ENCODE peak calls at places on chromosomes 16 and 17, in ten cellular contexts. Q is ovary; R is fibroblast of pulmonary artery; F is lower leg skin; H is IMR-90; V is epithelial cell of esophagus; K is HFFc6; W is CD4-positive, alpha-beta T cell; G is coronary artery; X is BJ. E is an unnamed sample.

GRCh38 chr17:63450551-63450950 is 4.4 kb upstream of the CYB561 start:
- DNase-seq in Q (no peak), R (no peak), F (no peak), H (peak), V (no peak), K (peak), W (no peak), G (no peak), X (no peak), E (no peak)

GRCh38 chr17:50352693-50353599 is 7.0 kb downstream of the XYLT2 start:
- DNase-seq in Q (no peak), R (no peak), F (no peak), H (no peak), V (no peak), K (no peak), W (no peak), G (no peak), X (no peak), E (no peak)

GRCh38 chr17:57195790-57196460 is 60.4 kb upstream of the MSI2 start:
- DNase-seq in Q (no peak), R (no peak), F (no peak), H (no peak), V (peak), K (no peak), W (no peak), G (no peak), X (no peak), E (peak)

GRCh38 chr16:53224932-53225533 is 170.2 kb downstream of the CHD9 start:
- DNase-seq in Q (no peak), R (peak), F (no peak), H (peak), V (peak), K (peak), W (no peak), G (no peak), X (no peak), E (no peak)

GRCh38 chr16:87602005-87602790 is at the start of gene JPH3:
- DNase-seq in Q (no peak), R (no peak), F (no peak), H (no peak), V (no peak), K (no peak), W (no peak), G (no peak), X (no peak), E (no peak)

GRCh38 chr17:6269474-6269873 is 165.4 kb downstream of the AIPL1 start:
- DNase-seq in Q (no peak), R (peak), F (no peak), H (peak), V (peak), K (peak), W (no peak), G (no peak), X (no peak), E (no peak)

GRCh38 chr17:5237541-5238016 is 2.9 kb upstream of the SCIMP start:
- DNase-seq in Q (no peak), R (peak), F (peak), H (peak), V (peak), K (peak), W (no peak), G (no peak), X (no peak), E (no peak)

GRCh38 chr16:69823831-69824563 is 61.9 kb downstream of the WWP2 start:
- DNase-seq in Q (peak), R (peak), F (no peak), H (no peak), V (no peak), K (no peak), W (no peak), G (peak), X (no peak), E (no peak)

GRCh38 chr16:73956592-73957495 is 339.8 kb upstream of the PSMD7 start:
- DNase-seq in Q (peak), R (peak), F (peak), H (peak), V (peak), K (peak), W (no peak), G (no peak), X (peak), E (no peak)

GRCh38 chr17:41325126-41325525 is 9.6 kb upstream of the KRTAP17-1 start:
- DNase-seq in Q (no peak), R (no peak), F (no peak), H (no peak), V (no peak), K (no peak), W (no peak), G (no peak), X (no peak), E (peak)
- TF ChIP-seq CTCF in Q (no peak), R (no peak), F (no peak), H (no peak), V (no peak), K (no peak), W (no peak), G (no peak), X (no peak), E (no peak)

GRCh38 chr17:45016823-45017222 is 34.6 kb downstream of the DCAKD start:
- DNase-seq in Q (no peak), R (no peak), F (no peak), H (no peak), V (peak), K (no peak), W (no peak), G (no peak), X (no peak), E (no peak)
- TF ChIP-seq CTCF in Q (no peak), R (peak), F (no peak), H (peak), V (peak), K (peak), W (no peak), G (no peak), X (peak), E (peak)

DNA sequence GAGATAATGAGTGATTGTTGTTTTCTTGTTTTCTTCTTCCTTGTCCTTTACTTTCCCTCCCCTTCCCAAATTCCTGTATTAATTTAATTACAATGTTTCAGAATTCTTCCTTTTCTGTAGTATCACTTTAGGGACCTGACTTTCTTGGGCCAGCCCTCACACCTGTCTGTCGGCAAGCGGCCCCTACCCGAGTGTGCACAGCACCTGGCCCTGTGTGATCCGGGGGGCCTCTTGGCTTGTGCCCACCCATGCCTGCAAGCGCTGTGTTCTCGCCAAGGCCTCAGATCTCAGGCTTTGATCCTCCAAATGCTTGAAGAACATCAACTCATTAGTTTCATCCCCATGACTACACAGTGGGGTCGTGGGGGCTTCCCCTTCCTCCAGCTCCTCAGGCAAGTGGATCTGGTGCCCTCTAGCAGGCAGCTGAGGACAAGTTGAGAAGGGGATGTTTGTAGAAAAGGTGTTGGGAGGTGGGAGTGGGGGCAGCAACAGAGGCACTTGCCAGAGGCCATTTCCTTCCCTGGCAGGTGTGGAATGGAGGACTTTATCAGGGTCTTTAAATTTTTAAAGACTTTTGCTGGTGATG is 15.7 kb upstream of the CDH3 start:
- DNase-seq in Q (no peak), R (no peak), F (no peak), H (no peak), V (no peak), K (no peak), W (no peak), G (no peak), X (no peak), E (no peak)
- TF ChIP-seq CTCF in Q (no peak), R (no peak), F (no peak), H (no peak), V (no peak), K (no peak), W (no peak), G (no peak), X (no peak), E (no peak)

DNA sequence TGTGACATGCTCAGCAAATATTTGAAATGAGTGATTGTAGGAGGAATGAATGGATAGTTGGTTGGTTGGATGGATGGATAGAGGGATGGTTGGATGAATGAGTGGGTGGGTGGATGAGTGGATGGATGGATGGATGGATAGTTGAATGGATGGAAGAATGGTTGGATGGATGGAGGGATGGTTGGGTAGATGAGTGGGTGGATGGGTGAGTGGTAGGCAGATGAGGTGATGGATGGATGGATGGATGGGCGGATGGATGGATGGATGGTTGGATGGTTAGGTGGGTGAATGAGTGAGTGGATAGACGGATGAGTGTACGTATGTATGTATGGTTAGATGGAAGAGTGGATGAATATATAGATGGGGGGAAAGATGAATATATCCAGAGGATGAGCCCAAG is 137.7 kb downstream of the RBFOX1 start:
- DNase-seq in Q (no peak), R (no peak), F (no peak), H (no peak), V (no peak), K (no peak), W (no peak), G (no peak), X (no peak), E (no peak)
- TF ChIP-seq CTCF in Q (no peak), R (no peak), F (peak), H (no peak), V (no peak), K (no peak), W (no peak), G (no peak), X (no peak), E (no peak)

DNA sequence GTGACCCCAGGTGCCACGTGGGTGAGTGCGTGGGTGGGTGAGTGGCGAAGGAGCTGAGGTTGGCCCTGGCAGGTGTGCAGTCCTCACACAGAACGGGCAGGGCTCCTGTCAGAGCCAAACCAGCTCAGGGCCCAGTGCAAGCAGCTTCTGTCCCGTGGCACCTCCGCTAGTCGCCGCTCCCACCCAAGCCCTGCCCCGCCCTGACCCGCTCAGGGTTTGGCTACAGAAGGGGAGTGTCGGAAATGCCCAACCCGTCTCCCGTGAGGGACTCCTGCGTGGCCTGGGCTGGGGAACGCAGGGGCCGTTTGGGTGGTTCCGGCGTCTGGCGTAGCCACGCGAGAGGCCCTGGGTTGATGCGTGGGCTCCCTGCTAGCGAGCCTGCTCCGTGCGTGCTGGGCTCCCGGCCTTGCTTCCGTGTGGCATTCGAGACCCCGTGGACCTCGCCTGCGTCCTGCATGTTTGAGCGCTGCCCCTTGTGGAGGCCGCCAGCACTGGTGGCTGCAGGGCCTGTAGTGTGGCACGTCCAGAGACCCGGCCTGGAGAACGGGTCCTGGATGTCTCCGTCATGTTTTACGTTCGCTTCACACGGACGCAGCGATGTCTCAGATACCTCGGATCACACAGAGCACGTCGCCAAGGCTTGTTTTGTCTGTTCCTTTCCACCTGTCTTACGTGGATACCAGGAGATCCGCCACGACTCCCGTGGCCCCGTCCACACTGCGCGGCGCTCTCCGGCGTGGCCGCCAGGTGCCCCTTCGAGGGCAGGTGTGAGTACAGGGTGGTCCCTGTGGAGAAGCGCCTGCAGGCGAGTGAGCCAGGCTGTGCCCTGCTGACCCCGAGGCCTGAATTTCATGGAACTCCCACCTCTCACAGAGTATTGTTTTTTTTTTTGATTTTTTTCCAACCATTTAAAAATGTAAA is 10.2 kb downstream of the CAPN15 start:
- DNase-seq in Q (no peak), R (no peak), F (no peak), H (no peak), V (no peak), K (no peak), W (no peak), G (no peak), X (no peak), E (no peak)
- TF ChIP-seq CTCF in Q (no peak), R (no peak), F (no peak), H (no peak), V (no peak), K (peak), W (no peak), G (no peak), X (peak), E (peak)

GRCh38 chr16:58198022-58198683 is at the start of gene CSNK2A2:
- DNase-seq in Q (peak), R (peak), F (peak), H (peak), V (peak), K (peak), W (peak), G (peak), X (no peak), E (peak)
- TF ChIP-seq CTCF in Q (no peak), R (no peak), F (no peak), H (peak), V (peak), K (peak), W (no peak), G (no peak), X (no peak), E (peak)

DNA sequence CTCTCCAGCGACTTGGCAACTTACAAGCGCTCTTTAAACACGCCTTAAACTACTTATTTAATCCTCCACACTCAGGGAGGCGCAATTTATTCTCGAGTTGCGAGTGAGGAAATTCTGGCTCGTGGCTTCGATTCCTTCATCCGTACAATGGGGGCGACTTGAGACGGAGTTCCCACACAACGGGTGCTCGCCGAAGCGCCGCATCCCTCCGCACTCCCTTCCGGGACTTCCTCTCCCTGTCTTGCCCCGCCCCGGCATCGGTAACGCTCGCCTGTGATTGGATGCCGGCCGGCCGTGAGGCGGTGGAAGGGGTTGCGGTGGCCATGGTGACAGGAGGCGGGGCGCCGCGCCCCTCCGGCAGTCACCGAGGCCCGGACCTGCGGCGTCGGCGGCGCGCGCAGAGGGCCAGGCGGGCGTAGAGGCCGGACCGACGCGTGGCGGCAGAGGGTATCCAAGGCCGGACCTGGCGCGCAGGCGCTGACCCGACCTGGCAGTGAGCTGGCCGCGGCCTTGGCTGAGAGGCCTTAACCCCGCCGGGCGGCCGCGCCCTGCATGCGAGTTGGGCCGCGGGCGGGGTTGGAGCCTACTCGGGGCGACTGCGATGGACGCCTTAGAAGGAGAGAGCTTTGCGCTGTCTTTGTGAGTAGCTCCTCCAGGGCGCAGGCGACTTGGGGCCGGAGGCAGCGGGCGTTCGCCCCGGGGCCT is at the start of gene ARL2BP:
- DNase-seq in Q (peak), R (peak), F (peak), H (peak), V (peak), K (peak), W (peak), G (peak), X (peak), E (peak)
- TF ChIP-seq CTCF in Q (no peak), R (no peak), F (no peak), H (no peak), V (no peak), K (peak), W (peak), G (no peak), X (no peak), E (peak)

GRCh38 chr17:55345132-55345531 is 76.5 kb downstream of the MMD start:
- DNase-seq in Q (no peak), R (no peak), F (no peak), H (no peak), V (no peak), K (no peak), W (no peak), G (no peak), X (no peak), E (no peak)

GRCh38 chr17:55347341-55347740 is 74.3 kb downstream of the MMD start:
- DNase-seq in Q (no peak), R (no peak), F (no peak), H (no peak), V (no peak), K (no peak), W (no peak), G (no peak), X (no peak), E (peak)

GRCh38 chr17:55346658-55347057 is 75.0 kb downstream of the MMD start:
- DNase-seq in Q (no peak), R (no peak), F (no peak), H (no peak), V (no peak), K (no peak), W (no peak), G (no peak), X (no peak), E (no peak)

GRCh38 chr17:55351027-55351625 is 70.5 kb downstream of the MMD start:
- DNase-seq in Q (no peak), R (no peak), F (no peak), H (no peak), V (no peak), K (no peak), W (no peak), G (no peak), X (no peak), E (no peak)

DNA sequence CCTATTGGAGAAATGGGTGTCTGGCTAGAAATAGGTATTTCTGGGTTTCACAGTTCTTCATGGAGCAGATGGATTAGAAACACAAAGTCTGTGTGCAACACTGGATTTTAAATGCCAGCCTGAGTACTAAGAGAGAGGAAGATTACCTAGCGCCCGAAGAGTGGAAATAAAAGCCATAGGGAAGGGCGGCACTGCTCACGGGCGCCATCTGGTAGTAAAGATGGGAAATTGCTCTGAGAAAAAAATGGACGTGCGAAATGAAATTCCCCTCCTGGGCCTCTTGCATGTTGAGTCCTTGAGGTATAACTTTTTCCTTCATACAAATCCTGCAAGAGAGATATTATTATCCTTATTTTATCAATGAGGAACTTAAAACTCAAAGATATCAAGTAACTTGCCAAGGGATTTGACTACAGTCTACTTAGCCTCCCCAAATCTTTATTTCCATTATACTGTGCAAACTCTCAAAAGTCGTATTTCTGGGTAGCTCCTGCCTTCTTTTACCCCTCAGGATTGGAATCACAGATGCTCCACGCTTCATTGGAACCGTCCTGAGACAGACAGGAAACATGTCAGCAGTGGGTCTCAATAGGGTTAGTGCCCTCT is 72.8 kb downstream of the MMD start:
- DNase-seq in Q (peak), R (peak), F (no peak), H (peak), V (peak), K (peak), W (peak), G (no peak), X (no peak), E (peak)
- TF ChIP-seq CTCF in Q (peak), R (peak), F (no peak), H (peak), V (peak), K (peak), W (peak), G (peak), X (peak), E (peak)

DNA sequence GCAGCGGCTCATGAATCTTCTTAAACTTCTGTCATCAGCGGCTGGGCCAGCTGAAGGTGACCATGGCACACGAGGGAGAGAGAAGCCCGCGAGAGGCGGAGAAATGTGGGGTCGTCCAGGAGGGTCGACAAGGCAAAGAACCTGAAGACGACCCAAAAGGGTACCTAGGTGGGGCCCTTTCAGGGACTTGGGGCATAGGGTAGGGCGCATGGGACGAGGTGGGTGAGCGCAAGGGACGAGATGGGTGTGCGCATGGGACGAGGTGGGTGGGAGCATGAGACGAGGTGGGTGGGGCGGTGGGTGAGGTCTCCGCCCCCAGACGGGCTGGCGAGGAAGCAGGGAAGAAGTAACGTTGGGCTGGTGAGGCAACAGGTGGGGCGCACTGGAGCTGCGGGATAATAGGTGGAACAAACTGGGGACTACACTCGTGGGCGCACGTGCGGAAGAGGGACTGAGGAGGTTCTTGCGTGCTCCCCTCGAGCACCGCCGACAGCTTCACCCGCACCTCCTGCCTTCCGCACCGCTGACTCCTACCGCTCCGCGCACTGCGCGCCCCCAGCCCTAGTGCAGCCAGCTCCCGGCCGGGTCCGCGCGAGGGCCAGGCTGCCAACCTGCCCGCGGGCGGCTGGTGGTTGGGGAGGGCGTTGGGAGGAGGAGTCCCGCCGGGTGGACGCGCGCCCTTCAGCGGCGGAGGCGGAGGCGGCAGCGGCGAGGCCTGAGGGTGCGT is 23.2 kb upstream of the CRYM start:
- DNase-seq in Q (peak), R (peak), F (peak), H (peak), V (peak), K (peak), W (no peak), G (peak), X (no peak), E (peak)
- TF ChIP-seq CTCF in Q (no peak), R (no peak), F (peak), H (peak), V (no peak), K (peak), W (no peak), G (no peak), X (peak), E (peak)